ENCODE peak calls at places on chromosomes 4 and X, in eight cellular contexts. C is stimulated activated CD4-positive, alpha-beta T cell treated with anti-CD3 and anti-CD28 coated beads, Interleukin-12 subunit alpha, Interleukin-12 subunit beta, amount 100 ng/mL, for 48 hours; D is neural crest cell; H is glomerular endothelial cell; N is breast epithelium; R is activated T-helper 1 cell treated with Interleukin-2 at 50 U/mL for 16 hours; F is iris pigment epithelial cell; K is HCT116. A is an unnamed sample.

GRCh38 chrX:45771560-45772340 is 571.1 kb upstream of the DIPK2B start:
- DNase-seq in C (peak; percentile 42), H (no peak), F (peak; percentile 83), R (no peak), K (no peak), D (no peak), N (no peak), A (no peak)

GRCh38 chr4:1851575-1852415 is 4.2 kb downstream of the LETM1 start:
- DNase-seq in R (no peak), H (no peak), F (no peak), K (no peak), D (no peak), C (no peak), N (no peak), A (no peak)

GRCh38 chrX:152824841-152825374 is 5.6 kb downstream of the CETN2 start:
- DNase-seq in F (no peak), H (no peak), C (no peak), R (no peak), N (no peak), K (no peak), D (no peak), A (no peak)

GRCh38 chr4:10186228-10187214 is 69.9 kb upstream of the WDR1 start:
- DNase-seq in C (no peak), R (no peak), D (no peak), H (no peak), K (no peak), N (no peak), F (no peak), A (no peak)

GRCh38 chr4:1300466-1301455 is 11.1 kb downstream of the MAEA start:
- DNase-seq in F (peak; percentile 95), N (no peak), C (no peak), D (no peak), R (peak; percentile 18), H (no peak), K (no peak), A (peak; percentile 96)

GRCh38 chr4:73674451-73674919 is 54.2 kb upstream of the RASSF6 start:
- DNase-seq in N (no peak), K (no peak), C (no peak), H (no peak), D (no peak), R (no peak), F (peak; percentile 59), A (no peak)

GRCh38 chr4:11710484-11710883 is 281.8 kb upstream of the HS3ST1 start:
- DNase-seq in K (no peak), H (no peak), N (no peak), R (no peak), C (no peak), D (no peak), F (peak; percentile 47), A (no peak)

GRCh38 chr4:7043521-7044414 is 596 bp downstream of the TADA2B start:
- DNase-seq in H (no peak), C (peak; percentile 22), R (peak; percentile 33), K (no peak), D (no peak), N (no peak), F (peak; percentile 39), A (peak; percentile 86)

GRCh38 chr4:123616970-123617392 is 220.4 kb downstream of the SPRY1 start:
- DNase-seq in D (peak; percentile 45), F (peak; percentile 63), R (no peak), H (peak; percentile 85), K (no peak), N (no peak), C (no peak), A (no peak)

GRCh38 chr4:123777297-123777859 is 380.8 kb downstream of the SPRY1 start:
- DNase-seq in F (peak; percentile 42), D (no peak), H (no peak), K (no peak), C (no peak), R (no peak), N (no peak), A (no peak)

GRCh38 chr4:47705326-47705981 is 132.4 kb downstream of the CORIN start:
- DNase-seq in N (no peak), D (no peak), R (no peak), C (no peak), H (no peak), F (peak; percentile 36), K (no peak), A (no peak)

GRCh38 chrX:109533005-109533404 is 3.6 kb upstream of the NXT2 start:
- DNase-seq in N (no peak), K (no peak), D (no peak), R (no peak), C (no peak), F (no peak), H (no peak), A (no peak)

GRCh38 chrX:104697264-104697663 is 131.3 kb downstream of the IL1RAPL2 start:
- DNase-seq in K (no peak), F (no peak), N (no peak), H (no peak), C (no peak), R (no peak), D (no peak), A (no peak)

GRCh38 chrX:142601792-142602191 is 396.7 kb upstream of the MAGEC2 start:
- DNase-seq in K (no peak), D (no peak), C (no peak), N (no peak), F (no peak), H (no peak), R (no peak), A (no peak)

GRCh38 chr4:186829740-186830449 is 106.2 kb upstream of the FAT1 start:
- DNase-seq in N (no peak), F (peak; percentile 99), H (peak; percentile 50), D (no peak), K (peak; percentile 82), C (no peak), R (no peak), A (no peak)

GRCh38 chrX:118536687-118537461 is 41.3 kb downstream of the DOCK11 start:
- DNase-seq in N (no peak), K (no peak), D (no peak), R (peak; percentile 23), C (no peak), H (no peak), F (peak; percentile 55), A (no peak)

GRCh38 chr4:8547108-8547911 is 32.9 kb upstream of the GPR78 start:
- DNase-seq in R (no peak), N (no peak), D (no peak), H (no peak), K (peak; percentile 56), F (peak; percentile 79), C (no peak), A (peak; percentile 57)

GRCh38 chr4:85677286-85677685 is 202.3 kb downstream of the ARHGAP24 start:
- DNase-seq in H (no peak), K (no peak), N (no peak), F (peak; percentile 38), R (no peak), D (no peak), C (no peak), A (no peak)

A was measured in 8988T.